ENCODE peak calls at places on chromosomes 11 and 22, in six cellular contexts. R is neuronal stem cell, O is mesendoderm, Y is mesenchymal stem cell, N is H1, S is trophoblast cell. J is an unnamed sample.

GRCh38 chr11:107856180-107856980 is 2.2 kb downstream of the SLC35F2 start:
- DNase-seq in R (no peak), O (peak), Y (peak), N (no peak), S (peak), J (no peak)

GRCh38 chr22:20524004-20524481 is 16.6 kb downstream of the MED15 start:
- DNase-seq in R (no peak), O (no peak), Y (peak), N (no peak), S (no peak), J (peak)

GRCh38 chr11:101323997-101324396 is 194.4 kb upstream of the PGR start:
- DNase-seq in R (peak), O (peak), Y (no peak), N (no peak), S (no peak), J (no peak)

GRCh38 chr11:128741511-128741910 is 47.6 kb downstream of the FLI1 start:
- DNase-seq in R (no peak), O (peak), Y (no peak), N (no peak), S (no peak), J (no peak)

GRCh38 chr22:27317156-27317555 is 484.4 kb downstream of the MN1 start:
- DNase-seq in R (no peak), O (peak), Y (peak), N (no peak), S (no peak), J (no peak)

GRCh38 chr11:17699157-17700114 is 19.9 kb upstream of the MYOD1 start:
- DNase-seq in R (no peak), O (peak), Y (no peak), N (no peak), S (no peak), J (peak)

GRCh38 chr22:49380095-49380827 is 447.4 kb downstream of the BRD1 start:
- DNase-seq in R (no peak), O (no peak), Y (no peak), N (no peak), S (no peak), J (no peak)

GRCh38 chr11:44884056-44884455 is 66.6 kb downstream of the TP53I11 start:
- DNase-seq in R (no peak), O (no peak), Y (no peak), N (no peak), S (no peak), J (no peak)

GRCh38 chr22:25746012-25746373 is 4.0 kb downstream of the MYO18B start:
- DNase-seq in R (no peak), O (no peak), Y (no peak), N (no peak), S (no peak), J (peak)

GRCh38 chr11:66222358-66223149 is 45.9 kb upstream of the RAB1B start:
- DNase-seq in R (peak), O (peak), Y (peak), N (peak), S (peak), J (peak)

GRCh38 chr22:40249286-40249685 is 71.6 kb downstream of the TNRC6B start:
- DNase-seq in R (no peak), O (no peak), Y (no peak), N (no peak), S (no peak), J (no peak)

GRCh38 chr22:48222742-48223487 is 1460.5 kb downstream of the TBC1D22A start:
- DNase-seq in R (no peak), O (no peak), Y (no peak), N (no peak), S (no peak), J (no peak)

GRCh38 chr22:25346859-25347751 is 127.7 kb downstream of the CRYBB2 start:
- DNase-seq in R (no peak), O (no peak), Y (no peak), N (no peak), S (no peak), J (peak)

GRCh38 chr11:88402192-88402715 is 64.7 kb upstream of the CTSC start:
- DNase-seq in R (peak), O (no peak), Y (peak), N (no peak), S (peak), J (peak)

GRCh38 chr22:37618072-37618656 is 9.5 kb downstream of the GGA1 start:
- DNase-seq in R (no peak), O (no peak), Y (no peak), N (no peak), S (no peak), J (no peak)

GRCh38 chr11:70628881-70629844 is 230.8 kb downstream of the CTTN start:
- DNase-seq in R (no peak), O (no peak), Y (no peak), N (no peak), S (no peak), J (no peak)

GRCh38 chr11:66718320-66718971 is 10.6 kb downstream of the SPTBN2 start:
- DNase-seq in R (no peak), O (no peak), Y (no peak), N (no peak), S (no peak), J (no peak)

GRCh38 chr11:111840143-111840542 is 31.2 kb downstream of the ALG9 start:
- DNase-seq in R (peak), O (peak), Y (no peak), N (no peak), S (no peak), J (no peak)

GRCh38 chr11:16804104-16804947 is 65.9 kb downstream of the C11orf58 start:
- DNase-seq in R (no peak), O (no peak), Y (no peak), N (no peak), S (no peak), J (no peak)

GRCh38 chr11:117039897-117040296 is 58.3 kb downstream of the SIK3 start:
- DNase-seq in R (no peak), O (no peak), Y (no peak), N (no peak), S (no peak), J (peak)

GRCh38 chr22:42868751-42869251 is 11.7 kb upstream of the ARFGAP3 start:
- DNase-seq in R (no peak), O (no peak), Y (no peak), N (no peak), S (peak), J (peak)

GRCh38 chr11:58771458-58771855 is 39.7 kb upstream of the GLYAT start:
- DNase-seq in R (no peak), O (peak), Y (no peak), N (no peak), S (peak), J (no peak)

GRCh38 chr22:45743687-45744086 is 72.1 kb downstream of the ATXN10 start:
- DNase-seq in R (no peak), O (no peak), Y (no peak), N (no peak), S (no peak), J (no peak)

GRCh38 chr11:119727523-119728081 is 1.4 kb downstream of the NECTIN1 start:
- DNase-seq in R (peak), O (peak), Y (peak), N (no peak), S (peak), J (no peak)

GRCh38 chr22:47547881-47548630 is 785.6 kb downstream of the TBC1D22A start:
- DNase-seq in R (no peak), O (no peak), Y (no peak), N (no peak), S (no peak), J (no peak)

GRCh38 chr11:62169448-62169847 is 20.6 kb upstream of the SCGB1D1 start:
- DNase-seq in R (no peak), O (no peak), Y (no peak), N (no peak), S (no peak), J (no peak)

GRCh38 chr11:68843703-68844312 is 2.1 kb upstream of the CPT1A start:
- DNase-seq in R (no peak), O (peak), Y (peak), N (peak), S (peak), J (no peak)

GRCh38 chr11:29333993-29334780 is 682.6 kb downstream of the KCNA4 start:
- DNase-seq in R (peak), O (peak), Y (peak), N (no peak), S (peak), J (peak)

GRCh38 chr11:19907008-19907579 is 194.5 kb downstream of the NAV2 start:
- DNase-seq in R (no peak), O (no peak), Y (no peak), N (no peak), S (no peak), J (no peak)

GRCh38 chr22:16925407-16925966 is 82.5 kb downstream of the GAB4 start:
- DNase-seq in R (no peak), O (no peak), Y (no peak), N (no peak), S (peak), J (no peak)
- H3K4me3 ChIP-seq in R (no peak), O (no peak), Y (no peak), N (no peak), S (no peak), J (no peak)

GRCh38 chr22:39173787-39174497 is 21.5 kb upstream of the CBX7 start:
- DNase-seq in R (no peak), O (peak), Y (no peak), N (no peak), S (no peak), J (no peak)
- H2BK120ac ChIP-seq in R (peak), O (peak), Y (peak), N (peak), S (peak), J (peak)

DNA sequence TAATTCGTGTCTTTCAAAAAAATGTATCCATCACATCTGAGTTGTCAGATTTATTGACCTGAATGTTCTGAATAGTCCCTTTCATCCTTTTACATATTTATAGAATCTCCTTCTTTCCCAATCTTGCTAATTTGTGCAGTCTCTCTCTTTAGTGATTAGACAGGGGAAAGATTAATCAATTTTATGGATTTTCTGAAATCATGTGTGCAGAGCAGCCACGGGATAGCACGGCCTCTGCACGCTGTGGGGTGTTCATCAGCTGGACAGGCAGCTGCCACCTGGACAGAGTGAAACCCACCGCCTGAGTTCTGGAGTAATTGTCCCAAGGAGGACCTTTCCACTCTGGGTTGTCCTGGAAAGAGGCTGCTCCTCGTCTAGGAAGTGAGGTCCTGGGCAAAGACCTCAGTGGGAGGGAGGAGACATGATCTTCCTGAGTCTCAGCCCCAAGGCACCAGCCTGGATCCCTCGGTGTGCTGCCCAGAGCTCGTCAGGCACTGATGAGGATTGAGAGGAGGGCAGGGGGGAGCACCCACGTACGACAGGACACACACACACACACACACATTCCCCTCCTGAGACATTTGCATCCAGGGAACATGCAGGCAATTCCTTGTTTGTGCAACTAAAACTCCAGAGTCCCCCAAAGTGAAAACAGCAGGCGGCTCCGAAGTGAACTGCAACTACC is 22.7 kb upstream of the KRTAP5-6 start:
- DNase-seq in R (no peak), O (no peak), Y (no peak), N (no peak), S (no peak), J (no peak)
- H3K4me3 ChIP-seq in R (no peak), O (no peak), Y (no peak), N (no peak), S (no peak), J (no peak)

GRCh38 chr11:9092085-9092484 is 686 bp upstream of the SCUBE2 start:
- DNase-seq in R (no peak), O (no peak), Y (no peak), N (no peak), S (no peak), J (no peak)

GRCh38 chr11:9092846-9093778 is 1.7 kb upstream of the SCUBE2 start:
- DNase-seq in R (no peak), O (no peak), Y (no peak), N (no peak), S (no peak), J (no peak)

GRCh38 chr11:9090488-9091043 is 833 bp downstream of the SCUBE2 start:
- DNase-seq in R (no peak), O (no peak), Y (peak), N (no peak), S (no peak), J (no peak)

GRCh38 chr11:9089636-9090035 is 1.8 kb downstream of the SCUBE2 start:
- DNase-seq in R (no peak), O (no peak), Y (no peak), N (no peak), S (peak), J (no peak)

DNA sequence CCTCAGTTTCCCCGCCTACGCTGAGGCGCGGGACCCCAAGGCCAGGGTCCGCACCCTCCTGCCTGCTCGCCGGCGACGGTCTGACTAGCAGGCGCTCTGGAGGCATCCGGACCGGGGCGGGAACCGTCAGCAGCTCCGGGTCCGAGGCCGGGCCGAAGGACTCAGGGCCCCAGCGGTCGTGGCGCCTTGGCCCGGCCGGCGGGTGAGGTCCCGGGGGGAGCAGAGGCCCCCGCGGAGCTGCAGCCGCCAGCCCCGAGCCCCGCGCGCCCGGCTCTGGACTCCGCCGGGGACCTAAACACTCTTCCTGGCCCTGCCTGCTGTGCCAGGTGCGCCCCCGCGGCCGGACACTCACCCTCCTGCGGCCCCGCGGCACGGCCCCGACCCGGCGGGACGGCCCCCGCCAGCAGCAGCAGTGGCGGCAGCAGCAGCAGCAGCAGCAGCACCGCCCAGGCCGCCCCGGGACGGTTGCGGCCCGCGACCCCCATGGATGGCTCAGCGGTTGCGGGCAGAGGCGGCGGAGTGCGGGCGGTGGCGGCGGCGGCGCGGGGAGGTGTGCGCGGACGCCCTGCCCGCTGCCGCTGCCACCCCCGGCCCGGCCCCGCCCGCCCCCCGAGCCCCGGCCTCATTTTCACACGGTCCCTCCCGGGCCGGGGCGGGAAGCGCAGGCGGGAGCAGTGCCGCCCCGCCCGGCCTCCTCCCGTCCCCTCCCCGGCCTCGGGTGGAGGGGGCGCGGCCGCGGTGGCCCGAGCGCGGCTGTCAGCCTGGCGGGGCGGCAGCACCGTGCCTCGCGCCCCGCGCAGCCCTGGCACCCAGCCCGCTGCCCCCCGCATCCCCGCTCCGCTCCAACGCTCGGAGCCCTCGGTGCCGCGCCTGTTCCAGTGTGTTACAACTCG is at the start of gene SCUBE2:
- DNase-seq in R (no peak), O (no peak), Y (no peak), N (no peak), S (no peak), J (no peak)
- H2BK120ac ChIP-seq in R (no peak), O (no peak), Y (no peak), N (no peak), S (no peak), J (no peak)

GRCh38 chr11:12455938-12456337 is 78.6 kb downstream of the PARVA start:
- DNase-seq in R (no peak), O (no peak), Y (peak), N (no peak), S (no peak), J (peak)
- H3K4me3 ChIP-seq in R (no peak), O (no peak), Y (no peak), N (no peak), S (no peak), J (no peak)

GRCh38 chr11:130002352-130002845 is at the start of gene PRDM10:
- DNase-seq in R (peak), O (no peak), Y (peak), N (no peak), S (peak), J (peak)
- H2BK120ac ChIP-seq in R (peak), O (peak), Y (peak), N (peak), S (peak), J (peak)

GRCh38 chr11:36822829-36823228 is 224.8 kb upstream of the RAG2 start:
- DNase-seq in R (no peak), O (no peak), Y (no peak), N (no peak), S (no peak), J (no peak)

GRCh38 chr11:36817336-36817965 is 219.4 kb upstream of the RAG2 start:
- DNase-seq in R (no peak), O (peak), Y (peak), N (no peak), S (peak), J (no peak)

GRCh38 chr11:36818410-36818809 is 220.4 kb upstream of the RAG2 start:
- DNase-seq in R (no peak), O (peak), Y (no peak), N (no peak), S (no peak), J (no peak)
- H3K4me3 ChIP-seq in R (no peak), O (no peak), Y (no peak), N (no peak), S (no peak), J (no peak)